ENCODE peak calls at places on chromosomes 2 and 18, in ten cellular contexts. K, L, N, B, R, X, H, S, M and F are unnamed samples.

GRCh38 chr18:12093520-12094257 is at the start of gene ANKRD62:
- DNase-seq in R (no peak), M (no peak), N (no peak), K (no peak), X (peak; percentile 37), B (no peak), H (no peak), S (no peak), L (no peak), F (no peak)

GRCh38 chr2:189553689-189554088 is 26.9 kb downstream of the SLC40A1 start:
- DNase-seq in L (no peak), N (no peak), H (no peak), X (no peak), R (no peak), S (no peak), M (no peak), K (no peak), B (no peak), F (no peak)

GRCh38 chr2:146634256-146635068 is 1210.4 kb upstream of the ACVR2A start:
- DNase-seq in R (peak; percentile 28), S (no peak), X (no peak), L (no peak), B (no peak), N (no peak), H (no peak), M (peak; percentile 81), K (no peak), F (no peak)

GRCh38 chr2:119735565-119735964 is 24.2 kb upstream of the PTPN4 start:
- DNase-seq in R (no peak), X (no peak), L (no peak), N (no peak), S (no peak), H (no peak), M (no peak), B (no peak), K (no peak), F (peak; percentile 7)

GRCh38 chr2:95047629-95048510 is 22.4 kb downstream of the MAL start:
- DNase-seq in K (no peak), S (no peak), M (no peak), L (peak; percentile 56), B (no peak), X (no peak), R (no peak), N (no peak), H (no peak), F (no peak)

GRCh38 chr2:143937563-143938346 is 582.2 kb downstream of the ZEB2 start:
- DNase-seq in L (no peak), K (no peak), R (peak; percentile 23), N (peak; percentile 9), X (peak; percentile 79), M (no peak), B (peak; percentile 1), S (no peak), H (no peak), F (no peak)

GRCh38 chr2:128284037-128284441 is 34.6 kb downstream of the HS6ST1 start:
- DNase-seq in K (no peak), H (no peak), L (no peak), N (no peak), M (no peak), X (no peak), R (no peak), S (no peak), B (no peak), F (no peak)

GRCh38 chr2:121237980-121238665 is 46.9 kb downstream of the TFCP2L1 start:
- DNase-seq in X (peak; percentile 16), H (no peak), R (no peak), M (peak; percentile 16), K (no peak), S (no peak), B (no peak), L (no peak), N (no peak), F (no peak)

GRCh38 chr2:231670892-231671616 is 37.3 kb upstream of the PTMA start:
- DNase-seq in H (no peak), X (peak; percentile 57), N (no peak), K (no peak), S (no peak), M (no peak), R (no peak), B (no peak), L (peak; percentile 71), F (no peak)

GRCh38 chr2:130972410-130972809 is 120.8 kb downstream of the FAM168B start:
- DNase-seq in K (no peak), N (no peak), S (no peak), M (no peak), R (no peak), H (no peak), L (no peak), B (no peak), X (no peak), F (no peak)

GRCh38 chr2:236176417-236176816 is 8.2 kb upstream of the GBX2 start:
- DNase-seq in K (peak; percentile 38), L (peak; percentile 56), H (no peak), S (no peak), R (peak; percentile 10), B (no peak), N (no peak), M (peak; percentile 26), X (peak; percentile 80), F (peak; percentile 32)

GRCh38 chr2:196160101-196160500 is 11.3 kb downstream of the STK17B start:
- DNase-seq in M (peak; percentile 90), L (no peak), K (no peak), H (no peak), N (no peak), B (peak; percentile 49), X (peak; percentile 62), R (peak; percentile 82), S (no peak), F (no peak)

GRCh38 chr18:13570216-13570615 is 156.1 kb downstream of the FAM210A start:
- DNase-seq in S (no peak), M (no peak), B (no peak), K (no peak), H (no peak), R (no peak), N (no peak), L (no peak), X (no peak), F (peak; percentile 48)

GRCh38 chr2:203656522-203657287 is 49.7 kb upstream of the CD28 start:
- DNase-seq in B (no peak), H (no peak), R (peak; percentile 65), N (no peak), X (peak; percentile 41), K (peak; percentile 8), S (no peak), M (peak; percentile 23), L (peak; percentile 77), F (no peak)

GRCh38 chr2:19671907-19672306 is 229.9 kb downstream of the TTC32 start:
- DNase-seq in R (no peak), N (no peak), M (no peak), X (no peak), H (no peak), K (no peak), S (no peak), L (no peak), B (no peak), F (no peak)

GRCh38 chr2:151769606-151770005 is 35.3 kb upstream of the NEB start:
- DNase-seq in R (no peak), B (no peak), H (no peak), S (no peak), K (no peak), L (no peak), N (no peak), X (no peak), M (no peak), F (no peak)

GRCh38 chr18:8685141-8685913 is 20.0 kb upstream of the MTCL1 start:
- DNase-seq in M (peak; percentile 49), B (no peak), X (peak; percentile 76), R (no peak), N (no peak), H (no peak), S (no peak), K (no peak), L (no peak), F (peak; percentile 85)

GRCh38 chr2:23545391-23545790 is 160.4 kb downstream of the KLHL29 start:
- DNase-seq in R (peak; percentile 55), L (no peak), H (no peak), S (no peak), B (no peak), N (no peak), K (no peak), X (peak; percentile 37), M (peak; percentile 47), F (peak; percentile 27)

GRCh38 chr2:7118606-7119503 is 201.6 kb downstream of the RNF144A start:
- DNase-seq in L (no peak), R (peak; percentile 11), B (no peak), M (peak; percentile 21), N (peak; percentile 56), X (peak; percentile 42), S (no peak), H (no peak), K (peak; percentile 50), F (peak; percentile 75)

GRCh38 chr2:208017721-208018120 is 7.6 kb downstream of the PLEKHM3 start:
- DNase-seq in H (no peak), X (no peak), N (no peak), R (no peak), B (peak; percentile 26), L (no peak), S (no peak), M (no peak), K (no peak), F (no peak)

GRCh38 chr2:127661072-127661618 is 14.2 kb downstream of the LIMS2 start:
- DNase-seq in M (no peak), S (no peak), H (no peak), K (no peak), L (peak; percentile 73), X (peak; percentile 79), R (no peak), N (no peak), B (no peak), F (no peak)

GRCh38 chr2:84493494-84493893 is 22.8 kb upstream of the DNAH6 start:
- DNase-seq in L (no peak), B (no peak), R (peak; percentile 83), H (no peak), X (no peak), M (peak; percentile 96), N (no peak), S (no peak), K (no peak), F (no peak)

GRCh38 chr18:3248062-3248669 is 565 bp downstream of the MYL12A start:
- DNase-seq in N (peak; percentile 61), X (no peak), R (no peak), H (no peak), M (no peak), B (no peak), L (peak; percentile 78), S (no peak), K (peak; percentile 39), F (peak; percentile 18)